ENCODE peak calls at places on chromosome 1, in four cellular contexts. R, H, V and I are unnamed samples.

GRCh38 chr1:178564086-178564782 is 51.3 kb downstream of the TEX35 start:
- DNase-seq in R (no peak), V (no peak), H (no peak), I (no peak)

GRCh38 chr1:207007352-207008033 is 25.1 kb downstream of the C1orf116 start:
- DNase-seq in V (no peak), R (no peak), H (no peak), I (no peak)

GRCh38 chr1:238485062-238485905 is 594.6 kb upstream of the ZP4 start:
- DNase-seq in H (no peak), R (no peak), V (no peak), I (no peak)

GRCh38 chr1:32470431-32470830 is 5.6 kb downstream of the ZBTB8B start:
- DNase-seq in V (no peak), R (no peak), H (no peak), I (no peak)

GRCh38 chr1:147292012-147292411 is 49.5 kb downstream of the CHD1L start:
- DNase-seq in H (no peak), R (no peak), V (no peak), I (no peak)

GRCh38 chr1:70156529-70157120 is 48.8 kb downstream of the LRRC40 start:
- DNase-seq in H (no peak), R (no peak), V (peak), I (no peak)

GRCh38 chr1:66696771-66697170 is 55.5 kb upstream of the DYNLT5 start:
- DNase-seq in V (no peak), R (no peak), H (no peak), I (no peak)

GRCh38 chr1:160618763-160619274 is 28.0 kb downstream of the SLAMF1 start:
- DNase-seq in R (no peak), V (peak), H (no peak), I (no peak)

GRCh38 chr1:226637147-226637935 is 88.8 kb downstream of the STUM start:
- DNase-seq in R (peak), V (no peak), H (peak), I (no peak)

GRCh38 chr1:180415985-180416633 is 86.3 kb downstream of the ACBD6 start:
- DNase-seq in H (no peak), V (peak), R (no peak), I (no peak)

GRCh38 chr1:109784551-109785252 is 21.0 kb upstream of the EPS8L3 start:
- DNase-seq in V (no peak), R (no peak), H (peak), I (no peak)

GRCh38 chr1:14476170-14476955 is 122.1 kb upstream of the KAZN start:
- DNase-seq in V (no peak), R (no peak), H (no peak), I (no peak)

GRCh38 chr1:156896490-156897033 is 3.0 kb downstream of the PEAR1 start:
- DNase-seq in R (no peak), H (no peak), V (peak), I (no peak)

GRCh38 chr1:233442392-233442791 is 114.9 kb downstream of the MAP3K21 start:
- DNase-seq in V (no peak), R (no peak), H (no peak), I (no peak)

GRCh38 chr1:209748620-209749019 is 7.2 kb upstream of the TRAF3IP3 start:
- DNase-seq in H (no peak), R (no peak), V (no peak), I (no peak)

GRCh38 chr1:244113532-244114320 is 62.6 kb downstream of the ZBTB18 start:
- DNase-seq in H (no peak), V (no peak), R (no peak), I (no peak)

GRCh38 chr1:233647083-233647482 is 33.2 kb downstream of the KCNK1 start:
- DNase-seq in V (no peak), H (no peak), R (no peak), I (no peak)

GRCh38 chr1:59123081-59123675 is 173.7 kb upstream of the FGGY start:
- DNase-seq in V (no peak), R (no peak), H (no peak), I (no peak)

GRCh38 chr1:37558411-37558810 is 1.7 kb downstream of the DNALI1 start:
- DNase-seq in R (peak), H (no peak), V (no peak), I (no peak)

GRCh38 chr1:51953079-51953478 is 37.4 kb downstream of the RAB3B start:
- DNase-seq in H (no peak), V (no peak), R (no peak), I (no peak)

GRCh38 chr1:23598424-23598823 is 39.1 kb upstream of the ID3 start:
- DNase-seq in R (no peak), H (no peak), V (no peak), I (no peak)

GRCh38 chr1:230387876-230388275 is 38.3 kb downstream of the PGBD5 start:
- DNase-seq in R (peak), V (no peak), H (no peak), I (no peak)

DNA sequence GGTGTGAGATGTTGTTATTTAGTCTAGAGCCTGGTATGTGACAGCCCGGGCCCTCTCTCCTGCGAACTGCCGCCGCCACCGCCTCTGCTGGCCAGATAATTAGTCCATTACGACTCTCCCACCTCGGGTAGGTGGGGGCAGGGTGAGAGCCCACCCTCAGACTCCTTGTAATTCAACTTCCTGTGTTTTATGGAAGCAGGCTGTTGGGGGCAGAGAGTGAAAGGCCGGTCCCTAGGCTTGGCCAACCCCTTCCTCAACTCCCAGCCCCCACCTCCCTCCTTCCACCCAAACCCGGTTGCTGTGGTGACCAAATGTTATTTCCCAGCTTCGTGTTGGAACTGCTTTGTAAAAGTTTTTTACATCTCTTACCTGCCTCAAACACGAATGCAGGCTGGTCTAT is 119.1 kb downstream of the RNF220 start:
- DNase-seq in V (no peak), H (no peak), R (no peak), I (no peak)
- TF ChIP-seq CTCF in V (no peak), H (no peak), R (no peak), I (no peak)

DNA sequence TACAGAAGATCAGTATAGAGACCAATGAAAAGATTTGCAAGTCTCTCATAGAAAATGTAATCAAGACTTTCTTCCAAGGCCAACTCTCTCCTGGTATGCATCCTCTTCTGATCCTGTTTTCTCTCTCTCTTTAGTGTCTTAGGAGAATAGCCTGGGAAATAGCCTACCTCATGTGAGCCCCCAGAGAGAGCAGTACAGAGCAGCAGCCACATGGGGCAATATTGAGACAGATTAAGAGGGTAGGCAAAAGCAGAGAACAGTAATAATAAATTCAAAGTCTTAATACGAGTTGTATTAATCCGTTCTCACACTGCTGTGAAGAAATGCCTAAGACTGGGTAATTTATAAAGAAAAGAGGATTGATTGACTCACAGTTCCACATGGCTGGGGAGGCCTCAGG is 61.4 kb downstream of the RNASEL start:
- DNase-seq in H (no peak), R (no peak), V (no peak), I (no peak)
- TF ChIP-seq CTCF in H (no peak), R (no peak), V (no peak), I (no peak)

GRCh38 chr1:24910210-24910609 is 19.9 kb downstream of the RUNX3 start:
- DNase-seq in H (no peak), R (no peak), V (no peak), I (no peak)

GRCh38 chr1:24910751-24911650 is 19.1 kb downstream of the RUNX3 start:
- DNase-seq in V (no peak), H (peak), R (no peak), I (peak)

GRCh38 chr1:24908591-24909259 is 21.4 kb downstream of the RUNX3 start:
- DNase-seq in V (no peak), R (no peak), H (no peak), I (no peak)

GRCh38 chr1:24911651-24912144 is 18.4 kb downstream of the RUNX3 start:
- DNase-seq in R (no peak), H (no peak), V (no peak), I (no peak)

DNA sequence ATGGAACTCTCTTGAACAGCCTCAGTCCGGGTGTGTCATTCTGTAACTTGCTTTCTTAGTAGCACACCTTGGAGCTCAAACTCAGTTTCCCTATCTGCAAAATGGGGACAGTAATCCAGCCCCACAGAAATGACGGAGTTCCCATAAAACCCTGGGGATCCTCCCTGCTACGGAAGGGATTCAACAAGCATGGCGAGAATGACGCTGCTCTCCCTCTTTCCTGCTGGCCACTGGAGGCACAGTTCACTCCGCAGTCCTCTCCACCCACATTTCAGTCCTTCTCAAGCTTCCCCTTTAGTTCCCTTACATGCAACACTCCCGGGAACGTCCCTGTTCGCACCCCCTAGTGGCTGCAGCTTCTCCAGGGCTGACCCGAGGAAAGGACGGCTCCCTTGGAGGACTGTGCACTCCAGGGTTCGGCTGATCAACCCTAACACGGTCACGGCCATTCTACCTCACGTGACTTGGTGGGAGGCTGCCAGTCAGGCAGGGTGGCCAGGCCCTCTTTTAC is 20.6 kb downstream of the RUNX3 start:
- DNase-seq in R (no peak), H (peak), V (no peak), I (peak)
- TF ChIP-seq CTCF in R (no peak), H (peak), V (no peak), I (peak)

GRCh38 chr1:36352141-36352909 is 28.9 kb upstream of the EVA1B start:
- DNase-seq in R (no peak), V (no peak), H (no peak), I (no peak)
- TF ChIP-seq CTCF in R (no peak), V (no peak), H (no peak), I (no peak)

DNA sequence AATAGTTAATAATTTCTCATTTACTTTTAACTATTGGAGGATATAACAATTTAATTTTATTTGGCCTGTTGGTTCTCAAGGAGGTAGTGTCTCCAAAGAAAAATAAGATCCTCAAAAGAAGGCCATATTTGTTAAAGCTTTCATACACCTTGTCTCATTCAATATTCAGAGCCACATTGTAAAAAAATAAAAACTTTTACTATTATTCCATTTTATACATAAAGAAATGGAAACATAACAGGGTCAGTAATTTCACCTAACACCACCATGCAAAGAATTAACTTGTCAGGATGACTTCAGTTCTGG is 40.3 kb upstream of the KCTD3 start:
- DNase-seq in H (no peak), R (no peak), V (no peak), I (no peak)
- TF ChIP-seq CTCF in H (peak), R (no peak), V (peak), I (peak)

GRCh38 chr1:202207292-202207691 is 13.7 kb downstream of the LGR6 start:
- DNase-seq in R (no peak), H (no peak), V (no peak), I (no peak)
- TF ChIP-seq CTCF in R (no peak), H (no peak), V (peak), I (no peak)

GRCh38 chr1:228497817-228498216 is 10.6 kb downstream of the RNF187 start:
- DNase-seq in R (no peak), H (no peak), V (no peak), I (peak)
- TF ChIP-seq CTCF in R (no peak), H (no peak), V (no peak), I (no peak)

DNA sequence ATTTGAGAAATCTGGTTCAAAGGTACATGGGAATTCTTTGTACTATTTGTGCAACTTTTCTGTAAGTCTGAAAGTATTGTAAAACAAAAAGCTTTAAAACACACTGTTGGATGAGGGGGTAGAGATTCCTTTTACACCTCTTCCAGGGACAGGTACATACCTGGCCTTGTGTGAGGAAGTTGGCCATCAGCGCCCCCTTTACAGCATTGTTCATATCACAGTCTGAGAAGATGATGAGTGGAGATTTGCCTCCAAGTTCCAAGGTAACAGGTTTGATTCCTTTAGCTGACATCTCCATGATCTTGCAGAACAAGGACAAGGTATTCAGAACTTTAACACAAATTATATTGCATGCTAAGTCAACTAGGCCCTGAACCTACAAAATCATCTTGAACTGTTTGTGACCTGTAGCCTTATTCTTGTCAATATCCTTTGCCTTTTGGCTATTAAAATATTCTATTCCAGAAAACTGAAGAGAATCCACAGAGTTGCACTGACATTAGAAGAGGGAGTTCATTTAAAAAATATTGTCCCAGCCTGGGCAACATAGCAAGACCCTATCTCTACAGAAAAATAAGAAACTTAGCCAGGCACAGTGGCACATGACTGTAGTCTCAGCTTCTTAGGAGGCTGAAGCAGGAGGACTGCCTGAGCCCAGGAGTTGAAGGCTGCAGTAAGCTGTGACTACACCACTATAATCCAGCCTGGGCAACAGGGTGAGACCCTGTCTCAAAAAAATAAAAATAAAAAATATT is 18.9 kb downstream of the ALDH9A1 start:
- DNase-seq in H (no peak), R (no peak), V (no peak), I (no peak)
- TF ChIP-seq CTCF in H (no peak), R (no peak), V (peak), I (no peak)

GRCh38 chr1:1005774-1006304 is 5.9 kb upstream of the HES4 start:
- DNase-seq in H (no peak), V (no peak), R (no peak), I (no peak)

GRCh38 chr1:1004420-1004779 is 4.5 kb upstream of the HES4 start:
- DNase-seq in H (no peak), R (no peak), V (no peak), I (no peak)

GRCh38 chr1:1004780-1005697 is 5.1 kb upstream of the HES4 start:
- DNase-seq in H (peak), V (no peak), R (no peak), I (no peak)

GRCh38 chr1:1003618-1004419 is 3.9 kb upstream of the HES4 start:
- DNase-seq in H (no peak), R (no peak), V (no peak), I (no peak)

GRCh38 chr1:1006305-1007159 is 6.6 kb upstream of the HES4 start:
- DNase-seq in V (no peak), R (peak), H (peak), I (no peak)
- TF ChIP-seq CTCF in V (no peak), R (no peak), H (no peak), I (no peak)

GRCh38 chr1:245825128-245825901 is 670.5 kb downstream of the KIF26B start:
- DNase-seq in V (no peak), H (no peak), R (no peak), I (no peak)

GRCh38 chr1:245831518-245831917 is 675.6 kb downstream of the SMYD3 start:
- DNase-seq in H (no peak), R (no peak), V (no peak), I (no peak)

GRCh38 chr1:245829194-245829593 is 674.4 kb downstream of the KIF26B start:
- DNase-seq in V (no peak), H (no peak), R (no peak), I (no peak)

GRCh38 chr1:245827306-245827705 is 672.5 kb downstream of the KIF26B start:
- DNase-seq in V (no peak), R (no peak), H (no peak), I (no peak)

DNA sequence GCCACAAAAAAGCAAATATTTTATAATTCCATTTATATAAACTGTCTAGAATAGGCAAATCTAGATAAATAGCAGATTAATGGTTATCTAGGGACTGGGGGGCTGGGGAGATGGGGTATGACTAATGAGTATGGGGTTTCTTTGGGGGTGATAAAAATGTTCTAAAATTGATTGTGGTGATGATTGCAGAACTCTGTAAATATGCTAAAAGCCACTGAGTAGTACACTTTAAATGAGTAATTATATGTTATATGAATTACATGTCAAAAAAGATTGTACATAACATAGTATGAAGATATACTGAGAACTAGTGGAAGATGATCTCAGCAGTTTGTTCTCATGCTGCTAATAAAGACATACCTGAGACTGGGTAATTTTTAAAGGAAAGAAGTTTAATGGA is 675.1 kb downstream of the KIF26B start:
- DNase-seq in H (no peak), R (no peak), V (no peak), I (no peak)
- TF ChIP-seq CTCF in H (no peak), R (no peak), V (no peak), I (no peak)